ENCODE peak calls at places on chromosomes 13 and 19, in seven cellular contexts. One of them, this sample, is unnamed.

GRCh38 chr13:43021926-43022670 is 1.3 kb upstream of the DNAJC15 start:
- DNase-seq in tibial artery: no peak
- DNase-seq in esophagus squamous epithelium: no peak
- DNase-seq in anterior cingulate cortex: no peak
- DNase-seq in RWPE1: no peak
- DNase-seq in progenitor cell of endocrine pancreas: no peak
- DNase-seq in GM20000: no peak
- DNase-seq in this sample: no peak

GRCh38 chr13:98384739-98385138 is 192.2 kb downstream of the STK24 start:
- DNase-seq in tibial artery: no peak
- DNase-seq in esophagus squamous epithelium: no peak
- DNase-seq in anterior cingulate cortex: no peak
- DNase-seq in RWPE1: no peak
- DNase-seq in progenitor cell of endocrine pancreas: no peak
- DNase-seq in GM20000: no peak
- DNase-seq in this sample: peak; percentile 55

GRCh38 chr19:57103573-57104277 is 16.1 kb upstream of the USP29 start:
- DNase-seq in tibial artery: peak; percentile 53
- DNase-seq in esophagus squamous epithelium: no peak
- DNase-seq in anterior cingulate cortex: peak; percentile 26
- DNase-seq in RWPE1: peak; percentile 43
- DNase-seq in progenitor cell of endocrine pancreas: no peak
- DNase-seq in GM20000: peak; percentile 76
- DNase-seq in this sample: no peak

GRCh38 chr19:33134571-33135041 is 2.7 kb downstream of the WDR88 start:
- DNase-seq in tibial artery: no peak
- DNase-seq in esophagus squamous epithelium: no peak
- DNase-seq in anterior cingulate cortex: no peak
- DNase-seq in RWPE1: no peak
- DNase-seq in progenitor cell of endocrine pancreas: no peak
- DNase-seq in GM20000: peak; percentile 69
- DNase-seq in this sample: no peak

GRCh38 chr13:79349011-79349410 is 57.0 kb downstream of the RBM26 start:
- DNase-seq in tibial artery: no peak
- DNase-seq in esophagus squamous epithelium: no peak
- DNase-seq in anterior cingulate cortex: no peak
- DNase-seq in RWPE1: no peak
- DNase-seq in progenitor cell of endocrine pancreas: no peak
- DNase-seq in GM20000: no peak
- DNase-seq in this sample: no peak

GRCh38 chr13:83819156-83819555 is 63.1 kb downstream of the SLITRK1 start:
- DNase-seq in tibial artery: no peak
- DNase-seq in esophagus squamous epithelium: no peak
- DNase-seq in anterior cingulate cortex: no peak
- DNase-seq in RWPE1: no peak
- DNase-seq in progenitor cell of endocrine pancreas: no peak
- DNase-seq in GM20000: no peak
- DNase-seq in this sample: no peak

GRCh38 chr19:14198384-14199376 is 7.3 kb downstream of the ADGRL1 start:
- DNase-seq in tibial artery: no peak
- DNase-seq in esophagus squamous epithelium: no peak
- DNase-seq in anterior cingulate cortex: no peak
- DNase-seq in RWPE1: no peak
- DNase-seq in progenitor cell of endocrine pancreas: no peak
- DNase-seq in GM20000: no peak
- DNase-seq in this sample: no peak

GRCh38 chr13:106537521-106537920 is 2.1 kb upstream of the EFNB2 start:
- DNase-seq in tibial artery: no peak
- DNase-seq in esophagus squamous epithelium: no peak
- DNase-seq in anterior cingulate cortex: no peak
- DNase-seq in RWPE1: no peak
- DNase-seq in progenitor cell of endocrine pancreas: no peak
- DNase-seq in GM20000: no peak
- DNase-seq in this sample: no peak

GRCh38 chr13:23790591-23791170 is 98.5 kb downstream of the MIPEP start:
- DNase-seq in tibial artery: no peak
- DNase-seq in esophagus squamous epithelium: no peak
- DNase-seq in anterior cingulate cortex: no peak
- DNase-seq in RWPE1: no peak
- DNase-seq in progenitor cell of endocrine pancreas: no peak
- DNase-seq in GM20000: no peak
- DNase-seq in this sample: no peak

GRCh38 chr13:80341771-80342271 is 895 bp upstream of the SPRY2 start:
- DNase-seq in tibial artery: peak; percentile 35
- DNase-seq in esophagus squamous epithelium: no peak
- DNase-seq in anterior cingulate cortex: no peak
- DNase-seq in RWPE1: no peak
- DNase-seq in progenitor cell of endocrine pancreas: peak; percentile 37
- DNase-seq in GM20000: peak; percentile 38
- DNase-seq in this sample: no peak

GRCh38 chr13:77831870-77832269 is 86.8 kb downstream of the EDNRB start:
- DNase-seq in tibial artery: no peak
- DNase-seq in esophagus squamous epithelium: no peak
- DNase-seq in anterior cingulate cortex: no peak
- DNase-seq in RWPE1: no peak
- DNase-seq in progenitor cell of endocrine pancreas: no peak
- DNase-seq in GM20000: no peak
- DNase-seq in this sample: no peak

GRCh38 chr13:35760678-35761308 is 284.3 kb upstream of the MAB21L1 start:
- DNase-seq in tibial artery: no peak
- DNase-seq in esophagus squamous epithelium: no peak
- DNase-seq in anterior cingulate cortex: no peak
- DNase-seq in RWPE1: no peak
- DNase-seq in progenitor cell of endocrine pancreas: no peak
- DNase-seq in GM20000: no peak
- DNase-seq in this sample: no peak

GRCh38 chr19:13961826-13962737 is 9.8 kb downstream of the DCAF15 start:
- DNase-seq in tibial artery: no peak
- DNase-seq in esophagus squamous epithelium: no peak
- DNase-seq in anterior cingulate cortex: no peak
- DNase-seq in RWPE1: no peak
- DNase-seq in progenitor cell of endocrine pancreas: no peak
- DNase-seq in GM20000: no peak
- DNase-seq in this sample: no peak

GRCh38 chr19:58569943-58570670 is 3.0 kb downstream of the MZF1 start:
- DNase-seq in tibial artery: no peak
- DNase-seq in esophagus squamous epithelium: no peak
- DNase-seq in anterior cingulate cortex: no peak
- DNase-seq in RWPE1: no peak
- DNase-seq in progenitor cell of endocrine pancreas: no peak
- DNase-seq in GM20000: no peak
- DNase-seq in this sample: no peak

GRCh38 chr19:24074720-24075119 is 12.3 kb upstream of the ZNF254 start:
- DNase-seq in tibial artery: no peak
- DNase-seq in esophagus squamous epithelium: no peak
- DNase-seq in anterior cingulate cortex: no peak
- DNase-seq in RWPE1: no peak
- DNase-seq in progenitor cell of endocrine pancreas: no peak
- DNase-seq in GM20000: no peak
- DNase-seq in this sample: no peak

GRCh38 chr13:21232196-21232595 is 55.7 kb downstream of the MRPL57 start:
- DNase-seq in tibial artery: peak; percentile 47
- DNase-seq in esophagus squamous epithelium: no peak
- DNase-seq in anterior cingulate cortex: no peak
- DNase-seq in RWPE1: no peak
- DNase-seq in progenitor cell of endocrine pancreas: no peak
- DNase-seq in GM20000: no peak
- DNase-seq in this sample: no peak

GRCh38 chr13:51663980-51664957 is 80.0 kb downstream of the WDFY2 start:
- DNase-seq in tibial artery: no peak
- DNase-seq in esophagus squamous epithelium: no peak
- DNase-seq in anterior cingulate cortex: no peak
- DNase-seq in RWPE1: no peak
- DNase-seq in progenitor cell of endocrine pancreas: no peak
- DNase-seq in GM20000: no peak
- DNase-seq in this sample: no peak

GRCh38 chr13:97224544-97225324 is 2.6 kb downstream of the MBNL2 start:
- DNase-seq in tibial artery: no peak
- DNase-seq in esophagus squamous epithelium: no peak
- DNase-seq in anterior cingulate cortex: no peak
- DNase-seq in RWPE1: peak; percentile 71
- DNase-seq in progenitor cell of endocrine pancreas: no peak
- DNase-seq in GM20000: no peak
- DNase-seq in this sample: no peak

GRCh38 chr19:31266196-31266595 is 83.0 kb downstream of the TSHZ3 start:
- DNase-seq in tibial artery: no peak
- DNase-seq in esophagus squamous epithelium: no peak
- DNase-seq in anterior cingulate cortex: no peak
- DNase-seq in RWPE1: no peak
- DNase-seq in progenitor cell of endocrine pancreas: no peak
- DNase-seq in GM20000: no peak
- DNase-seq in this sample: no peak

GRCh38 chr13:41652735-41653361 is 195.5 kb downstream of the RGCC start:
- DNase-seq in tibial artery: no peak
- DNase-seq in esophagus squamous epithelium: no peak
- DNase-seq in anterior cingulate cortex: no peak
- DNase-seq in RWPE1: peak; percentile 41
- DNase-seq in progenitor cell of endocrine pancreas: no peak
- DNase-seq in GM20000: peak; percentile 30
- DNase-seq in this sample: no peak

GRCh38 chr13:41765813-41766212 is 195.1 kb downstream of the VWA8 start:
- DNase-seq in tibial artery: no peak
- DNase-seq in esophagus squamous epithelium: no peak
- DNase-seq in anterior cingulate cortex: no peak
- DNase-seq in RWPE1: no peak
- DNase-seq in progenitor cell of endocrine pancreas: no peak
- DNase-seq in GM20000: no peak
- DNase-seq in this sample: no peak

GRCh38 chr19:18167975-18168645 is 5.5 kb upstream of the IFI30 start:
- DNase-seq in tibial artery: no peak
- DNase-seq in esophagus squamous epithelium: no peak
- DNase-seq in anterior cingulate cortex: no peak
- DNase-seq in RWPE1: peak; percentile 68
- DNase-seq in progenitor cell of endocrine pancreas: no peak
- DNase-seq in GM20000: peak; percentile 93
- DNase-seq in this sample: no peak

GRCh38 chr19:900302-901111 is 7.2 kb downstream of the RNU6-9 start:
- DNase-seq in tibial artery: no peak
- DNase-seq in esophagus squamous epithelium: no peak
- DNase-seq in anterior cingulate cortex: no peak
- DNase-seq in RWPE1: peak; percentile 82
- DNase-seq in progenitor cell of endocrine pancreas: no peak
- DNase-seq in GM20000: no peak
- DNase-seq in this sample: no peak

GRCh38 chr19:19823916-19824315 is 2.4 kb upstream of the ZNF506 start:
- DNase-seq in tibial artery: no peak
- DNase-seq in esophagus squamous epithelium: no peak
- DNase-seq in anterior cingulate cortex: no peak
- DNase-seq in RWPE1: no peak
- DNase-seq in progenitor cell of endocrine pancreas: no peak
- DNase-seq in GM20000: peak; percentile 54
- DNase-seq in this sample: no peak

GRCh38 chr19:7734220-7735203 is 2.6 kb upstream of the CLEC4G start:
- DNase-seq in tibial artery: no peak
- DNase-seq in esophagus squamous epithelium: no peak
- DNase-seq in anterior cingulate cortex: no peak
- DNase-seq in RWPE1: no peak
- DNase-seq in progenitor cell of endocrine pancreas: no peak
- DNase-seq in GM20000: no peak
- DNase-seq in this sample: no peak

GRCh38 chr13:87712012-87712411 is 40.8 kb downstream of the SLITRK5 start:
- DNase-seq in tibial artery: no peak
- DNase-seq in esophagus squamous epithelium: no peak
- DNase-seq in anterior cingulate cortex: no peak
- DNase-seq in RWPE1: no peak
- DNase-seq in progenitor cell of endocrine pancreas: no peak
- DNase-seq in GM20000: no peak
- DNase-seq in this sample: no peak

GRCh38 chr13:100753391-100753790 is 78.8 kb upstream of the TMTC4 start:
- DNase-seq in tibial artery: no peak
- DNase-seq in esophagus squamous epithelium: no peak
- DNase-seq in anterior cingulate cortex: no peak
- DNase-seq in RWPE1: no peak
- DNase-seq in progenitor cell of endocrine pancreas: no peak
- DNase-seq in GM20000: no peak
- DNase-seq in this sample: no peak

GRCh38 chr19:46451352-46451751 is 20.0 kb downstream of the PNMA8A start:
- DNase-seq in tibial artery: no peak
- DNase-seq in esophagus squamous epithelium: no peak
- DNase-seq in anterior cingulate cortex: no peak
- DNase-seq in RWPE1: peak; percentile 78
- DNase-seq in progenitor cell of endocrine pancreas: no peak
- DNase-seq in GM20000: no peak
- DNase-seq in this sample: no peak

GRCh38 chr19:31340059-31341025 is 8.9 kb downstream of the TSHZ3 start:
- DNase-seq in tibial artery: no peak
- DNase-seq in esophagus squamous epithelium: no peak
- DNase-seq in anterior cingulate cortex: no peak
- DNase-seq in RWPE1: no peak
- DNase-seq in progenitor cell of endocrine pancreas: no peak
- DNase-seq in GM20000: no peak
- DNase-seq in this sample: no peak

GRCh38 chr13:19794552-19795143 is 11.9 kb upstream of the PSPC1 start:
- DNase-seq in tibial artery: no peak
- DNase-seq in esophagus squamous epithelium: no peak
- DNase-seq in anterior cingulate cortex: no peak
- DNase-seq in RWPE1: peak; percentile 65
- DNase-seq in progenitor cell of endocrine pancreas: peak; percentile 10
- DNase-seq in GM20000: no peak
- DNase-seq in this sample: no peak

GRCh38 chr19:21158523-21159135 is 16.8 kb downstream of the ZNF431 start:
- DNase-seq in tibial artery: no peak
- DNase-seq in esophagus squamous epithelium: no peak
- DNase-seq in anterior cingulate cortex: no peak
- DNase-seq in RWPE1: no peak
- DNase-seq in progenitor cell of endocrine pancreas: no peak
- DNase-seq in GM20000: no peak
- DNase-seq in this sample: no peak

GRCh38 chr13:46296920-46297319 is 85.2 kb downstream of the LRRC63 start:
- DNase-seq in tibial artery: no peak
- DNase-seq in esophagus squamous epithelium: no peak
- DNase-seq in anterior cingulate cortex: no peak
- DNase-seq in RWPE1: no peak
- DNase-seq in progenitor cell of endocrine pancreas: no peak
- DNase-seq in GM20000: no peak
- DNase-seq in this sample: no peak

GRCh38 chr13:113929628-113930615 is 44.0 kb downstream of the C13orf46 start:
- DNase-seq in tibial artery: peak; percentile 33
- DNase-seq in esophagus squamous epithelium: no peak
- DNase-seq in anterior cingulate cortex: no peak
- DNase-seq in RWPE1: no peak
- DNase-seq in progenitor cell of endocrine pancreas: no peak
- DNase-seq in GM20000: no peak
- DNase-seq in this sample: no peak

GRCh38 chr19:49497047-49497789 is 984 bp downstream of the RPS11 start:
- DNase-seq in tibial artery: peak; percentile 73
- DNase-seq in esophagus squamous epithelium: no peak
- DNase-seq in anterior cingulate cortex: no peak
- DNase-seq in RWPE1: peak; percentile 56
- DNase-seq in progenitor cell of endocrine pancreas: no peak
- DNase-seq in GM20000: peak; percentile 57
- DNase-seq in this sample: no peak

GRCh38 chr19:788821-789472 is 8.3 kb upstream of the PTBP1 start:
- DNase-seq in tibial artery: no peak
- DNase-seq in esophagus squamous epithelium: no peak
- DNase-seq in anterior cingulate cortex: no peak
- DNase-seq in RWPE1: no peak
- DNase-seq in progenitor cell of endocrine pancreas: no peak
- DNase-seq in GM20000: no peak
- DNase-seq in this sample: no peak

GRCh38 chr13:42735011-42735410 is 46.4 kb upstream of the FAM216B start:
- DNase-seq in tibial artery: no peak
- DNase-seq in esophagus squamous epithelium: no peak
- DNase-seq in anterior cingulate cortex: no peak
- DNase-seq in RWPE1: no peak
- DNase-seq in progenitor cell of endocrine pancreas: no peak
- DNase-seq in GM20000: no peak
- DNase-seq in this sample: no peak

This sample was measured in brain pericyte.